ENCODE peak calls at places on chromosomes 16 and 17, in five cellular contexts. One of them, this sample, is unnamed.
A peak's percentile ranks its signal among the peaks of the same experiment; 100 is the strongest.

GRCh38 chr17:50772251-50772650 is 4.9 kb upstream of the ANKRD40CL start:
- DNase-seq in fibroblast of gingiva: no peak
- DNase-seq in IMR-90: no peak
- DNase-seq in effector CD8-positive, alpha-beta T cell: no peak
- DNase-seq in caudate nucleus: no peak
- DNase-seq in this sample: no peak

GRCh38 chr17:52064791-52065211 is 93.7 kb downstream of the CA10 start:
- DNase-seq in fibroblast of gingiva: no peak
- DNase-seq in IMR-90: no peak
- DNase-seq in effector CD8-positive, alpha-beta T cell: no peak
- DNase-seq in caudate nucleus: no peak
- DNase-seq in this sample: no peak

GRCh38 chr16:67406111-67406593 is 10.1 kb downstream of the ZDHHC1 start:
- DNase-seq in fibroblast of gingiva: peak; percentile 59
- DNase-seq in IMR-90: no peak
- DNase-seq in effector CD8-positive, alpha-beta T cell: no peak
- DNase-seq in caudate nucleus: no peak
- DNase-seq in this sample: no peak

GRCh38 chr16:88197481-88198456 is 185.0 kb upstream of the ZNF469 start:
- DNase-seq in fibroblast of gingiva: no peak
- DNase-seq in IMR-90: peak; percentile 31
- DNase-seq in effector CD8-positive, alpha-beta T cell: no peak
- DNase-seq in caudate nucleus: no peak
- DNase-seq in this sample: no peak

GRCh38 chr17:42276609-42277341 is 584 bp upstream of the STAT5B start:
- DNase-seq in fibroblast of gingiva: peak; percentile 62
- DNase-seq in IMR-90: peak; percentile 88
- DNase-seq in effector CD8-positive, alpha-beta T cell: no peak
- DNase-seq in caudate nucleus: peak; percentile 54
- DNase-seq in this sample: peak; percentile 56

GRCh38 chr17:80361495-80362220 is 53.3 kb upstream of the ENDOV start:
- DNase-seq in fibroblast of gingiva: no peak
- DNase-seq in IMR-90: no peak
- DNase-seq in effector CD8-positive, alpha-beta T cell: no peak
- DNase-seq in caudate nucleus: no peak
- DNase-seq in this sample: peak; percentile 77

GRCh38 chr17:83032781-83033180 is 46.6 kb upstream of the METRNL start:
- DNase-seq in fibroblast of gingiva: no peak
- DNase-seq in IMR-90: no peak
- DNase-seq in effector CD8-positive, alpha-beta T cell: no peak
- DNase-seq in caudate nucleus: no peak
- DNase-seq in this sample: no peak

GRCh38 chr17:4795168-4795567 is 796 bp upstream of the PSMB6 start:
- DNase-seq in fibroblast of gingiva: no peak
- DNase-seq in IMR-90: no peak
- DNase-seq in effector CD8-positive, alpha-beta T cell: no peak
- DNase-seq in caudate nucleus: no peak
- DNase-seq in this sample: no peak

GRCh38 chr17:56478836-56479447 is 114.6 kb upstream of the NOG start:
- DNase-seq in fibroblast of gingiva: no peak
- DNase-seq in IMR-90: peak; percentile 25
- DNase-seq in effector CD8-positive, alpha-beta T cell: no peak
- DNase-seq in caudate nucleus: no peak
- DNase-seq in this sample: peak; percentile 33

GRCh38 chr17:82228278-82228841 is 482 bp upstream of the SLC16A3 start:
- DNase-seq in fibroblast of gingiva: no peak
- DNase-seq in IMR-90: no peak
- DNase-seq in effector CD8-positive, alpha-beta T cell: no peak
- DNase-seq in caudate nucleus: no peak
- DNase-seq in this sample: peak; percentile 50

This sample was measured in WTC11.